ENCODE peak calls at places on chromosomes 4 and X, in four cellular contexts. I, L, D and Q are unnamed samples.

GRCh38 chr4:93334003-93334402 is 494.6 kb upstream of the ATOH1 start:
- DNase-seq in I (no peak), D (no peak), L (no peak), Q (no peak)

GRCh38 chr4:96149911-96150310 is 310.0 kb downstream of the PDHA2 start:
- DNase-seq in D (no peak), L (no peak), I (no peak), Q (no peak)

GRCh38 chr4:25057299-25057698 is 26.6 kb upstream of the LGI2 start:
- DNase-seq in D (no peak), L (no peak), I (no peak), Q (no peak)

GRCh38 chr4:37644962-37645361 is 41.2 kb downstream of the RELL1 start:
- DNase-seq in L (no peak), D (no peak), I (no peak), Q (no peak)

GRCh38 chr4:89277412-89277811 is 30.2 kb downstream of the GPRIN3 start:
- DNase-seq in L (no peak), D (no peak), I (no peak), Q (no peak)

GRCh38 chr4:42371306-42372063 is 25.8 kb upstream of the SHISA3 start:
- DNase-seq in I (peak; percentile 77), D (no peak), L (peak; percentile 33), Q (peak; percentile 63)

GRCh38 chr4:30836231-30836630 is 116.1 kb downstream of the PCDH7 start:
- DNase-seq in L (no peak), D (no peak), I (no peak), Q (no peak)

GRCh38 chr4:167555338-167556022 is 321.2 kb upstream of the SPOCK3 start:
- DNase-seq in L (no peak), D (no peak), I (no peak), Q (no peak)

GRCh38 chrX:41145920-41146608 is 60.8 kb downstream of the USP9X start:
- DNase-seq in L (peak; percentile 19), D (peak; percentile 9), I (no peak), Q (no peak)

GRCh38 chr4:7781361-7781760 is 158.3 kb downstream of the AFAP1 start:
- DNase-seq in D (peak; percentile 40), L (no peak), I (no peak), Q (no peak)

GRCh38 chr4:77618383-77619241 is 13.0 kb downstream of the CXCL13 start:
- DNase-seq in L (peak; percentile 67), I (peak; percentile 68), D (peak; percentile 72), Q (peak; percentile 29)

GRCh38 chr4:108060164-108060563 is 70.5 kb downstream of the HADH start:
- DNase-seq in I (peak; percentile 54), L (peak; percentile 41), D (peak; percentile 39), Q (peak; percentile 50)

GRCh38 chr4:170109586-170110289 is 20.0 kb upstream of the AADAT start:
- DNase-seq in I (no peak), L (no peak), D (no peak), Q (no peak)

GRCh38 chrX:40144576-40144975 is 46.8 kb upstream of the BCOR start:
- DNase-seq in I (no peak), L (no peak), D (no peak), Q (no peak)

GRCh38 chr4:142347241-142347640 is 498.9 kb downstream of the INPP4B start:
- DNase-seq in L (no peak), I (no peak), D (no peak), Q (no peak)

GRCh38 chr4:7434766-7435150 is at the start of gene PSAPL1:
- DNase-seq in L (peak; percentile 16), I (peak; percentile 52), D (peak; percentile 12), Q (peak; percentile 45)

GRCh38 chr4:133147365-133147821 is 1.7 kb upstream of the PCDH10 start:
- DNase-seq in D (no peak), L (no peak), I (no peak), Q (no peak)

GRCh38 chr4:70754990-70755688 is 33.4 kb downstream of the RUFY3 start:
- DNase-seq in I (no peak), D (no peak), L (no peak), Q (no peak)

GRCh38 chr4:15244354-15244753 is 183.5 kb upstream of the C1QTNF7 start:
- DNase-seq in D (no peak), L (no peak), I (no peak), Q (no peak)

GRCh38 chr4:120667102-120667501 is 255.4 kb downstream of the PRDM5 start:
- DNase-seq in L (no peak), I (no peak), D (no peak), Q (no peak)

GRCh38 chr4:79295076-79295475 is 30.8 kb downstream of the NAA11 start:
- DNase-seq in L (no peak), D (no peak), I (no peak), Q (no peak)

GRCh38 chr4:174494731-174495130 is 27.6 kb downstream of the HPGD start:
- DNase-seq in I (no peak), L (no peak), D (no peak), Q (no peak)

GRCh38 chr4:72531322-72531721 is 37.7 kb downstream of the ADAMTS3 start:
- DNase-seq in I (no peak), L (no peak), D (no peak), Q (no peak)

GRCh38 chr4:72527038-72527646 is 41.9 kb downstream of the ADAMTS3 start:
- DNase-seq in I (no peak), D (no peak), L (no peak), Q (no peak)

GRCh38 chr4:72529144-72529822 is 39.7 kb downstream of the ADAMTS3 start:
- DNase-seq in L (no peak), D (no peak), I (no peak), Q (no peak)

GRCh38 chr4:72522440-72522839 is 46.6 kb downstream of the ADAMTS3 start:
- DNase-seq in D (no peak), L (no peak), I (no peak), Q (no peak)

GRCh38 chr4:72525938-72526337 is 43.1 kb downstream of the ADAMTS3 start:
- DNase-seq in I (no peak), D (no peak), L (no peak), Q (no peak)
- TF ChIP-seq JUND in I (no peak), D (no peak), L (no peak), Q (no peak)

DNA sequence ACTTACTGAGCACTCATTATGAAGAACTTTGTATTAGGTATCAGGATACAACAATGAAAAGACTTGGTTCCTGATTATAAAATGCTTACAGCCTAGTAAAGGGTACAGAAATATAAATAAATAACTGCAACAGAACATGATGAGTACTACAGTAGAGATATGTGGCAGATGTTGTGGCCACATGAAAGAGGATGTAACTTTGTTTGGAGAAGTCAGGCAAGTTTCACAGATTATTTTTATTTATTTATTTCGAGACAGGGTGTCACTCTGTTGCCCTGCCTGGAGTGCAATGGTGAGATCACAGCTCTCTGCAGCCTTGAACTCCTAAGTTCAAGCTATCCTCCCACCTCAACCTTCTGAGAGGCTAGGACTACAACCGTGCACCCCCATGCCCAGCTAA is 15.8 kb upstream of the UBE2K start:
- DNase-seq in D (no peak), I (no peak), L (no peak), Q (no peak)
- TF ChIP-seq JUND in D (no peak), I (no peak), L (no peak), Q (no peak)

DNA sequence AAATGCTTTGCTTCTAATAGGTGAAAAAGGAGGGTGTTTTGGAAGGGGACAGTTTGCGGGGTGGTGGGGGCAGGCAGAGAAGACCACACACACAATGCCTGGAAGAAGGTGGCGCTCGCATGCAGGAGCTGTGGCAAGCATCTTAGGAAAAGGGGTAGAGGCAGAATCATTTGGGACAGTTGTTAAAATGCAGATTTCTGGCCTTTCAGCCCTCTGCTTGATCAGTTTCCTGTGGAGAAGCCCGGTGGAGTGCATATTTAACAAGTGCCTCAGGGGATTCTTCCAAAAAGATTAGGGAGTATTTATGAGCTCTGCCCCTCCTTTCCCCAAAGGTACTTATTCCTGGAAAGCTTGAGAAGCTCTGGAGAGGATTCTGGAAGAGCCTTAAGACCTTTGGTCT is 4.8 kb downstream of the NOCT start:
- DNase-seq in D (no peak), L (no peak), I (no peak), Q (no peak)
- TF ChIP-seq JUND in D (no peak), L (no peak), I (no peak), Q (no peak)

DNA sequence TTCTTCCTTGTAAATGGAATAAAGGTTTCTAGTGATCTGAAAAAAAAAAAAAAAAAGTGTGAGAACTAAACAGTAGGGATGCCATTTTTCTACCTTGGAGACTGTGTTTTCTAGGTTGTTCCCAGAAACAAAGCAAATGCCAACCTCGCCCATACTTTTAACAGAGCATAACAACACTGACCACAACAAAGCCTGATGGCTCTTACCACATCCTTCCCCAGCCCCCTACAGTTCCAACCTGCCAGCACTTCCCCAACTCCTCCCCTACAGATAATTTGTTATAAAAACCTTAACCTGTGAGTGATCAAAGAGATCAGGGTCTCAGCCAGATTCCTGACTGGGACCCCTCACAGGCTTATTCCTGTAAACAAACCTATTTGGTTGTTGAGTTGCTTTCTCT is 940.0 kb downstream of the SH3BGRL start:
- DNase-seq in L (no peak), I (no peak), D (no peak), Q (no peak)
- TF ChIP-seq JUND in L (no peak), I (no peak), D (no peak), Q (no peak)

GRCh38 chr4:51942108-51942832 is 77.9 kb downstream of the LRRC66 start:
- DNase-seq in D (no peak), I (no peak), L (no peak), Q (no peak)
- TF ChIP-seq JUND in D (no peak), I (peak; percentile 58), L (no peak), Q (no peak)